ENCODE peak calls at places on chromosomes 4 and X, in eight cellular contexts. One of them, this sample, is unnamed.

GRCh38 chr4:100362363-100362762 is 155.5 kb downstream of the EMCN start:
- DNase-seq in spleen: no peak
- DNase-seq in HAP-1: no peak
- DNase-seq in aorta: no peak
- DNase-seq in suprapubic skin: no peak
- DNase-seq in uterus: no peak
- DNase-seq in psoas muscle: no peak
- DNase-seq in CD4-positive, CD25-positive, alpha-beta regulatory T cell: no peak
- DNase-seq in this sample: no peak

GRCh38 chr4:89899157-89899556 is 4.5 kb downstream of the MMRN1 start:
- DNase-seq in CD4-positive, CD25-positive, alpha-beta regulatory T cell: no peak
- DNase-seq in psoas muscle: no peak
- DNase-seq in spleen: no peak
- DNase-seq in HAP-1: no peak
- DNase-seq in suprapubic skin: no peak
- DNase-seq in uterus: no peak
- DNase-seq in aorta: no peak
- DNase-seq in this sample: no peak

GRCh38 chr4:153205757-153206156 is 1.5 kb downstream of the TRIM2 start:
- DNase-seq in psoas muscle: no peak
- DNase-seq in CD4-positive, CD25-positive, alpha-beta regulatory T cell: no peak
- DNase-seq in HAP-1: peak; percentile 66
- DNase-seq in spleen: no peak
- DNase-seq in suprapubic skin: no peak
- DNase-seq in aorta: no peak
- DNase-seq in uterus: no peak
- DNase-seq in this sample: peak; percentile 90

GRCh38 chr4:19888587-19888986 is 363.1 kb upstream of the SLIT2 start:
- DNase-seq in spleen: no peak
- DNase-seq in suprapubic skin: no peak
- DNase-seq in uterus: no peak
- DNase-seq in CD4-positive, CD25-positive, alpha-beta regulatory T cell: no peak
- DNase-seq in HAP-1: no peak
- DNase-seq in psoas muscle: no peak
- DNase-seq in aorta: no peak
- DNase-seq in this sample: no peak

GRCh38 chr4:108480881-108481280 is 139.5 kb upstream of the RPL34 start:
- DNase-seq in spleen: no peak
- DNase-seq in suprapubic skin: no peak
- DNase-seq in CD4-positive, CD25-positive, alpha-beta regulatory T cell: no peak
- DNase-seq in aorta: no peak
- DNase-seq in uterus: no peak
- DNase-seq in psoas muscle: no peak
- DNase-seq in HAP-1: no peak
- DNase-seq in this sample: no peak

GRCh38 chrX:63434665-63435064 is 83.5 kb upstream of the SPIN4 start:
- DNase-seq in suprapubic skin: no peak
- DNase-seq in aorta: no peak
- DNase-seq in psoas muscle: no peak
- DNase-seq in spleen: no peak
- DNase-seq in CD4-positive, CD25-positive, alpha-beta regulatory T cell: no peak
- DNase-seq in HAP-1: peak; percentile 22
- DNase-seq in uterus: no peak
- DNase-seq in this sample: peak; percentile 61

GRCh38 chrX:129058405-129058804 is 464.9 kb downstream of the SMARCA1 start:
- DNase-seq in CD4-positive, CD25-positive, alpha-beta regulatory T cell: no peak
- DNase-seq in spleen: no peak
- DNase-seq in aorta: no peak
- DNase-seq in uterus: no peak
- DNase-seq in HAP-1: no peak
- DNase-seq in psoas muscle: no peak
- DNase-seq in suprapubic skin: no peak
- DNase-seq in this sample: no peak

GRCh38 chr4:128519163-128519810 is 231.7 kb upstream of the PGRMC2 start:
- DNase-seq in HAP-1: no peak
- DNase-seq in psoas muscle: peak; percentile 39
- DNase-seq in suprapubic skin: no peak
- DNase-seq in spleen: no peak
- DNase-seq in uterus: peak; percentile 35
- DNase-seq in CD4-positive, CD25-positive, alpha-beta regulatory T cell: no peak
- DNase-seq in aorta: peak; percentile 69
- DNase-seq in this sample: no peak

GRCh38 chr4:7197910-7198309 is 5.6 kb downstream of the SORCS2 start:
- DNase-seq in suprapubic skin: peak; percentile 70
- DNase-seq in spleen: no peak
- DNase-seq in CD4-positive, CD25-positive, alpha-beta regulatory T cell: no peak
- DNase-seq in aorta: peak; percentile 30
- DNase-seq in HAP-1: no peak
- DNase-seq in psoas muscle: no peak
- DNase-seq in uterus: peak; percentile 20
- DNase-seq in this sample: no peak

GRCh38 chrX:135112096-135112729 is 8.1 kb downstream of the ETDB start:
- DNase-seq in aorta: no peak
- DNase-seq in HAP-1: peak; percentile 50
- DNase-seq in suprapubic skin: no peak
- DNase-seq in CD4-positive, CD25-positive, alpha-beta regulatory T cell: peak; percentile 34
- DNase-seq in spleen: no peak
- DNase-seq in uterus: no peak
- DNase-seq in psoas muscle: no peak
- DNase-seq in this sample: peak; percentile 33

GRCh38 chr4:153683763-153684181 is 308 bp upstream of the TLR2 start:
- DNase-seq in HAP-1: no peak
- DNase-seq in aorta: no peak
- DNase-seq in uterus: no peak
- DNase-seq in CD4-positive, CD25-positive, alpha-beta regulatory T cell: no peak
- DNase-seq in suprapubic skin: no peak
- DNase-seq in psoas muscle: no peak
- DNase-seq in spleen: no peak
- DNase-seq in this sample: no peak

GRCh38 chrX:66602381-66602938 is 36.4 kb downstream of the EDA2R start:
- DNase-seq in uterus: no peak
- DNase-seq in psoas muscle: no peak
- DNase-seq in aorta: no peak
- DNase-seq in spleen: no peak
- DNase-seq in CD4-positive, CD25-positive, alpha-beta regulatory T cell: no peak
- DNase-seq in HAP-1: no peak
- DNase-seq in suprapubic skin: no peak
- DNase-seq in this sample: no peak

GRCh38 chrX:112651766-112652165 is 28.0 kb downstream of the LHFPL1 start:
- DNase-seq in psoas muscle: no peak
- DNase-seq in aorta: no peak
- DNase-seq in CD4-positive, CD25-positive, alpha-beta regulatory T cell: no peak
- DNase-seq in suprapubic skin: no peak
- DNase-seq in uterus: no peak
- DNase-seq in spleen: no peak
- DNase-seq in HAP-1: no peak
- DNase-seq in this sample: no peak

GRCh38 chrX:152405561-152405960 is 45.6 kb downstream of the GABRA3 start:
- DNase-seq in spleen: no peak
- DNase-seq in aorta: no peak
- DNase-seq in psoas muscle: no peak
- DNase-seq in uterus: no peak
- DNase-seq in suprapubic skin: no peak
- DNase-seq in HAP-1: no peak
- DNase-seq in CD4-positive, CD25-positive, alpha-beta regulatory T cell: no peak
- DNase-seq in this sample: no peak

GRCh38 chrX:69987691-69988090 is 62.0 kb downstream of the AWAT2 start:
- DNase-seq in psoas muscle: no peak
- DNase-seq in HAP-1: no peak
- DNase-seq in aorta: no peak
- DNase-seq in CD4-positive, CD25-positive, alpha-beta regulatory T cell: no peak
- DNase-seq in spleen: no peak
- DNase-seq in uterus: no peak
- DNase-seq in suprapubic skin: no peak
- DNase-seq in this sample: no peak

GRCh38 chrX:25017667-25018247 is 2.0 kb upstream of the ARX start:
- DNase-seq in psoas muscle: no peak
- DNase-seq in HAP-1: peak; percentile 60
- DNase-seq in uterus: no peak
- DNase-seq in spleen: no peak
- DNase-seq in suprapubic skin: no peak
- DNase-seq in CD4-positive, CD25-positive, alpha-beta regulatory T cell: no peak
- DNase-seq in aorta: no peak
- DNase-seq in this sample: no peak
- H3K27me3 ChIP-seq in psoas muscle: peaks cover 94% of the 10 kb centered on the region
- H3K27me3 ChIP-seq in HAP-1: peaks cover 8% of the 10 kb centered on the region
- H3K27me3 ChIP-seq in uterus: peaks cover 88% of the 10 kb centered on the region
- H3K27me3 ChIP-seq in spleen: peaks cover 13% of the 10 kb centered on the region
- H3K27me3 ChIP-seq in suprapubic skin: peaks cover 97% of the 10 kb centered on the region
- H3K27me3 ChIP-seq in CD4-positive, CD25-positive, alpha-beta regulatory T cell: peaks cover 21% of the 10 kb centered on the region
- H3K27me3 ChIP-seq in aorta: no peaks in the 10 kb centered on the region
- H3K27me3 ChIP-seq in this sample: peaks cover 88% of the 10 kb centered on the region

DNA sequence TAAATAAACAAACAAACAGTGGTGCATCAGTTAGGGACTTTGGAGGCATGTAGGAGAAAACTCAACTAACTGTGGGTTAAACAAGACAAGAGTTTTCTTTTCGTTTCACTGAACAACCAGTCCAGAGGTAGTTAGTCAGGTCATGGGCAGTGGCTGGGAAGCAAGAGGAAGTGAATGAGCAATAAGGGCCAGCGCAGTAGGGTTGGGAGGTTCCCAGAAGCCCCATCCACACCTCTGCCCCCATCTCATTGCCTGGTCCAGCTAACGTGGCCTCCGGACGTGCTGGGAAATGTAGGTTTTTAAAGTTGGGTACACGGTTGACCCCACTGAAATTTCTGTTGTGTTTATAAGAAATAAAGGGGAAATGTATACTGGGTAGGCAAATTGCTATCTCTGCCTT is 8.7 kb downstream of the GLOD5 start:
- DNase-seq in suprapubic skin: no peak
- DNase-seq in HAP-1: no peak
- DNase-seq in CD4-positive, CD25-positive, alpha-beta regulatory T cell: no peak
- DNase-seq in uterus: no peak
- DNase-seq in psoas muscle: no peak
- DNase-seq in aorta: no peak
- DNase-seq in spleen: no peak
- DNase-seq in this sample: no peak
- H3K27me3 ChIP-seq in suprapubic skin: no peaks in the 10 kb centered on the region
- H3K27me3 ChIP-seq in HAP-1: peaks cover 2% of the 10 kb centered on the region
- H3K27me3 ChIP-seq in CD4-positive, CD25-positive, alpha-beta regulatory T cell: no peaks in the 10 kb centered on the region
- H3K27me3 ChIP-seq in uterus: peaks cover 6% of the 10 kb centered on the region
- H3K27me3 ChIP-seq in psoas muscle: peaks cover 5% of the 10 kb centered on the region
- H3K27me3 ChIP-seq in aorta: no peaks in the 10 kb centered on the region
- H3K27me3 ChIP-seq in spleen: no peaks in the 10 kb centered on the region
- H3K27me3 ChIP-seq in this sample: no peaks in the 10 kb centered on the region

GRCh38 chrX:9786839-9787635 is 808 bp downstream of the SHROOM2 start:
- DNase-seq in suprapubic skin: no peak
- DNase-seq in HAP-1: peak; percentile 8
- DNase-seq in uterus: no peak
- DNase-seq in psoas muscle: no peak
- DNase-seq in spleen: peak; percentile 62
- DNase-seq in CD4-positive, CD25-positive, alpha-beta regulatory T cell: no peak
- DNase-seq in aorta: no peak
- DNase-seq in this sample: no peak
- H3K27me3 ChIP-seq in suprapubic skin: peaks cover 14% of the 10 kb centered on the region
- H3K27me3 ChIP-seq in HAP-1: no peaks in the 10 kb centered on the region
- H3K27me3 ChIP-seq in uterus: no peaks in the 10 kb centered on the region
- H3K27me3 ChIP-seq in psoas muscle: peaks cover 49% of the 10 kb centered on the region
- H3K27me3 ChIP-seq in spleen: no peaks in the 10 kb centered on the region
- H3K27me3 ChIP-seq in CD4-positive, CD25-positive, alpha-beta regulatory T cell: peaks cover 5% of the 10 kb centered on the region
- H3K27me3 ChIP-seq in aorta: no peaks in the 10 kb centered on the region
- H3K27me3 ChIP-seq in this sample: peaks cover 9% of the 10 kb centered on the region

GRCh38 chrX:78950157-78950556 is 5.0 kb downstream of the P2RY10 start:
- DNase-seq in psoas muscle: no peak
- DNase-seq in HAP-1: no peak
- DNase-seq in CD4-positive, CD25-positive, alpha-beta regulatory T cell: no peak
- DNase-seq in spleen: no peak
- DNase-seq in uterus: no peak
- DNase-seq in suprapubic skin: no peak
- DNase-seq in aorta: no peak
- DNase-seq in this sample: no peak
- H3K27me3 ChIP-seq in psoas muscle: no peaks in the 10 kb centered on the region
- H3K27me3 ChIP-seq in HAP-1: no peaks in the 10 kb centered on the region
- H3K27me3 ChIP-seq in CD4-positive, CD25-positive, alpha-beta regulatory T cell: no peaks in the 10 kb centered on the region
- H3K27me3 ChIP-seq in spleen: no peaks in the 10 kb centered on the region
- H3K27me3 ChIP-seq in uterus: no peaks in the 10 kb centered on the region
- H3K27me3 ChIP-seq in suprapubic skin: no peaks in the 10 kb centered on the region
- H3K27me3 ChIP-seq in aorta: no peaks in the 10 kb centered on the region
- H3K27me3 ChIP-seq in this sample: no peaks in the 10 kb centered on the region

GRCh38 chr4:41723286-41723685 is 25.2 kb downstream of the PHOX2B start:
- DNase-seq in spleen: no peak
- DNase-seq in suprapubic skin: no peak
- DNase-seq in psoas muscle: no peak
- DNase-seq in CD4-positive, CD25-positive, alpha-beta regulatory T cell: no peak
- DNase-seq in aorta: no peak
- DNase-seq in uterus: no peak
- DNase-seq in HAP-1: peak; percentile 75
- DNase-seq in this sample: no peak

GRCh38 chr4:41728571-41728908 is 20.0 kb downstream of the PHOX2B start:
- DNase-seq in CD4-positive, CD25-positive, alpha-beta regulatory T cell: no peak
- DNase-seq in spleen: no peak
- DNase-seq in uterus: no peak
- DNase-seq in psoas muscle: no peak
- DNase-seq in suprapubic skin: no peak
- DNase-seq in aorta: no peak
- DNase-seq in HAP-1: no peak
- DNase-seq in this sample: no peak

GRCh38 chr4:41725254-41725653 is 23.3 kb downstream of the PHOX2B start:
- DNase-seq in CD4-positive, CD25-positive, alpha-beta regulatory T cell: no peak
- DNase-seq in HAP-1: no peak
- DNase-seq in spleen: no peak
- DNase-seq in aorta: no peak
- DNase-seq in psoas muscle: no peak
- DNase-seq in suprapubic skin: no peak
- DNase-seq in uterus: no peak
- DNase-seq in this sample: no peak

GRCh38 chr4:41731569-41731968 is 17.0 kb downstream of the PHOX2B start:
- DNase-seq in HAP-1: no peak
- DNase-seq in spleen: no peak
- DNase-seq in suprapubic skin: no peak
- DNase-seq in psoas muscle: no peak
- DNase-seq in aorta: no peak
- DNase-seq in CD4-positive, CD25-positive, alpha-beta regulatory T cell: no peak
- DNase-seq in uterus: no peak
- DNase-seq in this sample: no peak

DNA sequence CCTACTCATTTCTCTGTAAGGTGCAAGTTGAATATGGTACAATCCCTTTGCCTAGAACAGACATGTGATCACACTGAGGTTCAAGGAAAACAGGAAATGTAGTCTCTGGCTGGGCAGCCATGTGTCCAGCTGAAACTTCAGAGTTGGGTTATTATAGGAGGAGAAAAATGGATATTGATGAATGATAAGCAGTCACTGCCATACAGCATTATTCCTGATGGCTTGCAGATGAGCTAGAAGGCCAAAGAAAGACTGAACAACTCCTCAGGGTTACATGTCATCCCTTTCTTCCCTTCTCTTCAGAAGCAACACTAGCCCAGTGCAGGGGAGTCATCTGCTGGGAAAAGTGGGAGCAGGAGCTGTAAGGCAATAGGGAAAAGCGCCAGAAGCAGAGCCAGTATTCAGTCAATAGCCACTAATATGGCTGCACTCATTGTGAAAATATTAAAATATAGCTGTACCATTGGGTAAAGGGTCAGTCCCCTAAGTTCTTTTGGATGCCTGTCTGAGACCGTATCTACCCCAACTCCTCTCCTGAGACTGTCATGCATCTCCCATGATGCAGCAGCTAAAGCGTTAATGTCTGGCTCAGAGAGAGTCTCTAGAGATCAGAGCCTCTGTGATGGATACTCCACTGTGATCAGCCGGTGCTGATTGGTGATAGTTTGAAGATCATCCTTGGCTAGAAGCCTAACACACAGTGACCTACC is 20.5 kb downstream of the PHOX2B start:
- DNase-seq in HAP-1: no peak
- DNase-seq in uterus: no peak
- DNase-seq in CD4-positive, CD25-positive, alpha-beta regulatory T cell: no peak
- DNase-seq in aorta: no peak
- DNase-seq in spleen: no peak
- DNase-seq in psoas muscle: no peak
- DNase-seq in suprapubic skin: no peak
- DNase-seq in this sample: no peak
- H3K27me3 ChIP-seq in HAP-1: no peaks in the 10 kb centered on the region
- H3K27me3 ChIP-seq in uterus: no peaks in the 10 kb centered on the region
- H3K27me3 ChIP-seq in CD4-positive, CD25-positive, alpha-beta regulatory T cell: no peaks in the 10 kb centered on the region
- H3K27me3 ChIP-seq in aorta: no peaks in the 10 kb centered on the region
- H3K27me3 ChIP-seq in spleen: no peaks in the 10 kb centered on the region
- H3K27me3 ChIP-seq in psoas muscle: peaks cover 27% of the 10 kb centered on the region
- H3K27me3 ChIP-seq in suprapubic skin: peaks cover 36% of the 10 kb centered on the region
- H3K27me3 ChIP-seq in this sample: no peaks in the 10 kb centered on the region

This sample was measured in colonic mucosa.